ENCODE peak calls at places on chromosomes 12 and 14, in ten cellular contexts. One of them, this sample, is unnamed.

GRCh38 chr12:109718390-109718789 is 4.8 kb downstream of the FAM222A start:
- DNase-seq in brain microvascular endothelial cell: no peak
- DNase-seq in IMR-90: no peak
- DNase-seq in fibroblast of lung: no peak
- DNase-seq in CD4-positive, CD25-positive, alpha-beta regulatory T cell: no peak
- DNase-seq in lower lobe of right lung: no peak
- DNase-seq in pancreas: no peak
- DNase-seq in cardiac muscle cell: peak
- DNase-seq in CD8-positive, alpha-beta T cell: no peak
- DNase-seq in colonic mucosa: no peak
- DNase-seq in this sample: no peak

GRCh38 chr14:74519316-74520074 is 25.9 kb downstream of the ISCA2 start:
- DNase-seq in brain microvascular endothelial cell: no peak
- DNase-seq in IMR-90: no peak
- DNase-seq in fibroblast of lung: no peak
- DNase-seq in CD4-positive, CD25-positive, alpha-beta regulatory T cell: no peak
- DNase-seq in lower lobe of right lung: peak
- DNase-seq in pancreas: no peak
- DNase-seq in cardiac muscle cell: no peak
- DNase-seq in CD8-positive, alpha-beta T cell: no peak
- DNase-seq in colonic mucosa: no peak
- DNase-seq in this sample: peak

GRCh38 chr12:6960291-6961277 is 9.4 kb downstream of the PTPN6 start:
- DNase-seq in brain microvascular endothelial cell: peak
- DNase-seq in IMR-90: peak
- DNase-seq in fibroblast of lung: peak
- DNase-seq in CD4-positive, CD25-positive, alpha-beta regulatory T cell: no peak
- DNase-seq in lower lobe of right lung: no peak
- DNase-seq in pancreas: no peak
- DNase-seq in cardiac muscle cell: no peak
- DNase-seq in CD8-positive, alpha-beta T cell: no peak
- DNase-seq in colonic mucosa: peak
- DNase-seq in this sample: peak

GRCh38 chr12:113065126-113066007 is 8.8 kb downstream of the DTX1 start:
- DNase-seq in brain microvascular endothelial cell: no peak
- DNase-seq in IMR-90: no peak
- DNase-seq in fibroblast of lung: no peak
- DNase-seq in CD4-positive, CD25-positive, alpha-beta regulatory T cell: no peak
- DNase-seq in lower lobe of right lung: no peak
- DNase-seq in pancreas: no peak
- DNase-seq in cardiac muscle cell: peak
- DNase-seq in CD8-positive, alpha-beta T cell: no peak
- DNase-seq in colonic mucosa: no peak
- DNase-seq in this sample: peak

GRCh38 chr12:99598785-99599184 is 48.8 kb upstream of the GARIN6 start:
- DNase-seq in brain microvascular endothelial cell: no peak
- DNase-seq in IMR-90: no peak
- DNase-seq in fibroblast of lung: no peak
- DNase-seq in CD4-positive, CD25-positive, alpha-beta regulatory T cell: no peak
- DNase-seq in lower lobe of right lung: no peak
- DNase-seq in pancreas: no peak
- DNase-seq in cardiac muscle cell: no peak
- DNase-seq in CD8-positive, alpha-beta T cell: no peak
- DNase-seq in colonic mucosa: no peak
- DNase-seq in this sample: no peak

GRCh38 chr12:52279683-52280318 is 5.4 kb downstream of the KRT86 start:
- DNase-seq in brain microvascular endothelial cell: no peak
- DNase-seq in IMR-90: peak
- DNase-seq in fibroblast of lung: no peak
- DNase-seq in CD4-positive, CD25-positive, alpha-beta regulatory T cell: no peak
- DNase-seq in lower lobe of right lung: no peak
- DNase-seq in pancreas: no peak
- DNase-seq in cardiac muscle cell: no peak
- DNase-seq in CD8-positive, alpha-beta T cell: no peak
- DNase-seq in colonic mucosa: no peak
- DNase-seq in this sample: no peak

GRCh38 chr12:47742253-47742825 is 16.3 kb downstream of the RAPGEF3 start:
- DNase-seq in brain microvascular endothelial cell: no peak
- DNase-seq in IMR-90: no peak
- DNase-seq in fibroblast of lung: peak
- DNase-seq in CD4-positive, CD25-positive, alpha-beta regulatory T cell: peak
- DNase-seq in lower lobe of right lung: peak
- DNase-seq in pancreas: no peak
- DNase-seq in cardiac muscle cell: no peak
- DNase-seq in CD8-positive, alpha-beta T cell: peak
- DNase-seq in colonic mucosa: peak
- DNase-seq in this sample: peak

GRCh38 chr12:16346931-16347330 is 514 bp upstream of the MGST1 start:
- DNase-seq in brain microvascular endothelial cell: no peak
- DNase-seq in IMR-90: no peak
- DNase-seq in fibroblast of lung: no peak
- DNase-seq in CD4-positive, CD25-positive, alpha-beta regulatory T cell: no peak
- DNase-seq in lower lobe of right lung: no peak
- DNase-seq in pancreas: no peak
- DNase-seq in cardiac muscle cell: no peak
- DNase-seq in CD8-positive, alpha-beta T cell: no peak
- DNase-seq in colonic mucosa: peak
- DNase-seq in this sample: no peak

GRCh38 chr14:32682219-32682618 is 256.5 kb upstream of the NPAS3 start:
- DNase-seq in brain microvascular endothelial cell: no peak
- DNase-seq in IMR-90: no peak
- DNase-seq in fibroblast of lung: no peak
- DNase-seq in CD4-positive, CD25-positive, alpha-beta regulatory T cell: no peak
- DNase-seq in lower lobe of right lung: no peak
- DNase-seq in pancreas: no peak
- DNase-seq in cardiac muscle cell: no peak
- DNase-seq in CD8-positive, alpha-beta T cell: no peak
- DNase-seq in colonic mucosa: no peak
- DNase-seq in this sample: no peak

GRCh38 chr12:29316772-29317171 is 64.2 kb downstream of the ERGIC2 start:
- DNase-seq in brain microvascular endothelial cell: peak
- DNase-seq in IMR-90: peak
- DNase-seq in fibroblast of lung: no peak
- DNase-seq in CD4-positive, CD25-positive, alpha-beta regulatory T cell: no peak
- DNase-seq in lower lobe of right lung: no peak
- DNase-seq in pancreas: no peak
- DNase-seq in cardiac muscle cell: peak
- DNase-seq in CD8-positive, alpha-beta T cell: no peak
- DNase-seq in colonic mucosa: no peak
- DNase-seq in this sample: no peak

GRCh38 chr12:62724947-62725447 is 210.0 kb downstream of the PPM1H start:
- DNase-seq in brain microvascular endothelial cell: peak
- DNase-seq in IMR-90: peak
- DNase-seq in fibroblast of lung: peak
- DNase-seq in CD4-positive, CD25-positive, alpha-beta regulatory T cell: no peak
- DNase-seq in lower lobe of right lung: no peak
- DNase-seq in pancreas: peak
- DNase-seq in cardiac muscle cell: peak
- DNase-seq in CD8-positive, alpha-beta T cell: no peak
- DNase-seq in colonic mucosa: peak
- DNase-seq in this sample: no peak

GRCh38 chr14:55136241-55136640 is 7.2 kb downstream of the LGALS3 start:
- DNase-seq in brain microvascular endothelial cell: peak
- DNase-seq in IMR-90: peak
- DNase-seq in fibroblast of lung: peak
- DNase-seq in CD4-positive, CD25-positive, alpha-beta regulatory T cell: no peak
- DNase-seq in lower lobe of right lung: no peak
- DNase-seq in pancreas: no peak
- DNase-seq in cardiac muscle cell: no peak
- DNase-seq in CD8-positive, alpha-beta T cell: no peak
- DNase-seq in colonic mucosa: no peak
- DNase-seq in this sample: no peak

GRCh38 chr14:55138091-55138490 is 9.0 kb downstream of the LGALS3 start:
- DNase-seq in brain microvascular endothelial cell: no peak
- DNase-seq in IMR-90: no peak
- DNase-seq in fibroblast of lung: no peak
- DNase-seq in CD4-positive, CD25-positive, alpha-beta regulatory T cell: no peak
- DNase-seq in lower lobe of right lung: no peak
- DNase-seq in pancreas: no peak
- DNase-seq in cardiac muscle cell: no peak
- DNase-seq in CD8-positive, alpha-beta T cell: no peak
- DNase-seq in colonic mucosa: no peak
- DNase-seq in this sample: no peak

GRCh38 chr14:55139696-55140509 is 10.9 kb downstream of the LGALS3 start:
- DNase-seq in brain microvascular endothelial cell: no peak
- DNase-seq in IMR-90: no peak
- DNase-seq in fibroblast of lung: no peak
- DNase-seq in CD4-positive, CD25-positive, alpha-beta regulatory T cell: no peak
- DNase-seq in lower lobe of right lung: no peak
- DNase-seq in pancreas: peak
- DNase-seq in cardiac muscle cell: no peak
- DNase-seq in CD8-positive, alpha-beta T cell: no peak
- DNase-seq in colonic mucosa: no peak
- DNase-seq in this sample: no peak

GRCh38 chr14:55139152-55139551 is 10.1 kb downstream of the LGALS3 start:
- DNase-seq in brain microvascular endothelial cell: no peak
- DNase-seq in IMR-90: no peak
- DNase-seq in fibroblast of lung: no peak
- DNase-seq in CD4-positive, CD25-positive, alpha-beta regulatory T cell: no peak
- DNase-seq in lower lobe of right lung: no peak
- DNase-seq in pancreas: no peak
- DNase-seq in cardiac muscle cell: no peak
- DNase-seq in CD8-positive, alpha-beta T cell: no peak
- DNase-seq in colonic mucosa: no peak
- DNase-seq in this sample: no peak

GRCh38 chr14:55136868-55137785 is 8.1 kb downstream of the LGALS3 start:
- DNase-seq in brain microvascular endothelial cell: peak
- DNase-seq in IMR-90: peak
- DNase-seq in fibroblast of lung: peak
- DNase-seq in CD4-positive, CD25-positive, alpha-beta regulatory T cell: no peak
- DNase-seq in lower lobe of right lung: no peak
- DNase-seq in pancreas: peak
- DNase-seq in cardiac muscle cell: no peak
- DNase-seq in CD8-positive, alpha-beta T cell: no peak
- DNase-seq in colonic mucosa: peak
- DNase-seq in this sample: no peak
- H3K4me3 ChIP-seq in brain microvascular endothelial cell: no peak
- H3K4me3 ChIP-seq in IMR-90: no peak
- H3K4me3 ChIP-seq in fibroblast of lung: peak
- H3K4me3 ChIP-seq in CD4-positive, CD25-positive, alpha-beta regulatory T cell: no peak
- H3K4me3 ChIP-seq in lower lobe of right lung: peak
- H3K4me3 ChIP-seq in pancreas: no peak
- H3K4me3 ChIP-seq in cardiac muscle cell: no peak
- H3K4me3 ChIP-seq in CD8-positive, alpha-beta T cell: no peak
- H3K4me3 ChIP-seq in colonic mucosa: no peak
- H3K4me3 ChIP-seq in this sample: peak

GRCh38 chr12:19574606-19575005 is 135.3 kb downstream of the AEBP2 start:
- DNase-seq in brain microvascular endothelial cell: no peak
- DNase-seq in IMR-90: peak
- DNase-seq in fibroblast of lung: no peak
- DNase-seq in CD4-positive, CD25-positive, alpha-beta regulatory T cell: no peak
- DNase-seq in lower lobe of right lung: no peak
- DNase-seq in pancreas: no peak
- DNase-seq in cardiac muscle cell: no peak
- DNase-seq in CD8-positive, alpha-beta T cell: no peak
- DNase-seq in colonic mucosa: no peak
- DNase-seq in this sample: no peak
- H3K27ac ChIP-seq in brain microvascular endothelial cell: no peak
- H3K27ac ChIP-seq in IMR-90: peak
- H3K27ac ChIP-seq in fibroblast of lung: no peak
- H3K27ac ChIP-seq in CD4-positive, CD25-positive, alpha-beta regulatory T cell: no peak
- H3K27ac ChIP-seq in lower lobe of right lung: peak
- H3K27ac ChIP-seq in pancreas: no peak
- H3K27ac ChIP-seq in cardiac muscle cell: no peak
- H3K27ac ChIP-seq in CD8-positive, alpha-beta T cell: no peak
- H3K27ac ChIP-seq in colonic mucosa: no peak
- H3K27ac ChIP-seq in this sample: peak

GRCh38 chr14:75979641-75980422 is 2.0 kb downstream of the TGFB3 start:
- DNase-seq in brain microvascular endothelial cell: no peak
- DNase-seq in IMR-90: no peak
- DNase-seq in fibroblast of lung: no peak
- DNase-seq in CD4-positive, CD25-positive, alpha-beta regulatory T cell: no peak
- DNase-seq in lower lobe of right lung: no peak
- DNase-seq in pancreas: no peak
- DNase-seq in cardiac muscle cell: no peak
- DNase-seq in CD8-positive, alpha-beta T cell: no peak
- DNase-seq in colonic mucosa: no peak
- DNase-seq in this sample: no peak
- H3K4me3 ChIP-seq in brain microvascular endothelial cell: no peak
- H3K4me3 ChIP-seq in IMR-90: no peak
- H3K4me3 ChIP-seq in fibroblast of lung: peak
- H3K4me3 ChIP-seq in CD4-positive, CD25-positive, alpha-beta regulatory T cell: no peak
- H3K4me3 ChIP-seq in lower lobe of right lung: peak
- H3K4me3 ChIP-seq in pancreas: no peak
- H3K4me3 ChIP-seq in cardiac muscle cell: no peak
- H3K4me3 ChIP-seq in CD8-positive, alpha-beta T cell: no peak
- H3K4me3 ChIP-seq in colonic mucosa: no peak
- H3K4me3 ChIP-seq in this sample: peak

GRCh38 chr12:33892425-33892824 is 129.9 kb upstream of the ALG10 start:
- DNase-seq in brain microvascular endothelial cell: no peak
- DNase-seq in IMR-90: no peak
- DNase-seq in fibroblast of lung: no peak
- DNase-seq in CD4-positive, CD25-positive, alpha-beta regulatory T cell: no peak
- DNase-seq in lower lobe of right lung: no peak
- DNase-seq in pancreas: no peak
- DNase-seq in cardiac muscle cell: no peak
- DNase-seq in CD8-positive, alpha-beta T cell: no peak
- DNase-seq in colonic mucosa: no peak
- DNase-seq in this sample: no peak
- H3K27ac ChIP-seq in brain microvascular endothelial cell: no peak
- H3K27ac ChIP-seq in IMR-90: no peak
- H3K27ac ChIP-seq in fibroblast of lung: no peak
- H3K27ac ChIP-seq in CD4-positive, CD25-positive, alpha-beta regulatory T cell: no peak
- H3K27ac ChIP-seq in lower lobe of right lung: no peak
- H3K27ac ChIP-seq in pancreas: no peak
- H3K27ac ChIP-seq in cardiac muscle cell: no peak
- H3K27ac ChIP-seq in CD8-positive, alpha-beta T cell: no peak
- H3K27ac ChIP-seq in colonic mucosa: no peak
- H3K27ac ChIP-seq in this sample: no peak

DNA sequence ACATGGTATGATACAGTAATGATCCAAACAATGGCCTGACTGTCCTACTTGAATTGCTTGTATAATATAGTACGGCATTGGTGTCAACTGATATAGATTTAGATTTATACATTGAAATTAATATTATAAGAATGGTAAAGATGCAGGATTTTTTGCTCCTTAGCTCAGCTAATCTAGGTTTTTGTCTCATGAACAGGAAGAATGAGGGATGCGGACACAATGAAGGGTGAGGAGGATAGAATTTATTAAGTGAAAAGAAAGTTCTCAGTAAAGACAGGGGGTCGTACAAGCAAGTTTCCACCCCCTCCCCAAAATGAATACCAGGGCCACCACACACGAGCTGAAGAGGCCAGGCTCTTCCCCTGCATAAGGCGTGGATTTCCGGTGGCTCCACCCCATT is 96.1 kb downstream of the KCNA5 start:
- DNase-seq in brain microvascular endothelial cell: no peak
- DNase-seq in IMR-90: no peak
- DNase-seq in fibroblast of lung: no peak
- DNase-seq in CD4-positive, CD25-positive, alpha-beta regulatory T cell: no peak
- DNase-seq in lower lobe of right lung: no peak
- DNase-seq in pancreas: no peak
- DNase-seq in cardiac muscle cell: no peak
- DNase-seq in CD8-positive, alpha-beta T cell: no peak
- DNase-seq in colonic mucosa: no peak
- DNase-seq in this sample: no peak
- H3K4me3 ChIP-seq in brain microvascular endothelial cell: no peak
- H3K4me3 ChIP-seq in IMR-90: no peak
- H3K4me3 ChIP-seq in fibroblast of lung: no peak
- H3K4me3 ChIP-seq in CD4-positive, CD25-positive, alpha-beta regulatory T cell: no peak
- H3K4me3 ChIP-seq in lower lobe of right lung: no peak
- H3K4me3 ChIP-seq in pancreas: no peak
- H3K4me3 ChIP-seq in cardiac muscle cell: no peak
- H3K4me3 ChIP-seq in CD8-positive, alpha-beta T cell: no peak
- H3K4me3 ChIP-seq in colonic mucosa: no peak
- H3K4me3 ChIP-seq in this sample: no peak

GRCh38 chr14:35341454-35342159 is 49.4 kb downstream of the PSMA6 start:
- DNase-seq in brain microvascular endothelial cell: no peak
- DNase-seq in IMR-90: peak
- DNase-seq in fibroblast of lung: peak
- DNase-seq in CD4-positive, CD25-positive, alpha-beta regulatory T cell: no peak
- DNase-seq in lower lobe of right lung: peak
- DNase-seq in pancreas: peak
- DNase-seq in cardiac muscle cell: peak
- DNase-seq in CD8-positive, alpha-beta T cell: peak
- DNase-seq in colonic mucosa: peak
- DNase-seq in this sample: peak
- H3K27ac ChIP-seq in brain microvascular endothelial cell: no peak
- H3K27ac ChIP-seq in IMR-90: peak
- H3K27ac ChIP-seq in fibroblast of lung: peak
- H3K27ac ChIP-seq in CD4-positive, CD25-positive, alpha-beta regulatory T cell: no peak
- H3K27ac ChIP-seq in lower lobe of right lung: peak
- H3K27ac ChIP-seq in pancreas: peak
- H3K27ac ChIP-seq in cardiac muscle cell: peak
- H3K27ac ChIP-seq in CD8-positive, alpha-beta T cell: no peak
- H3K27ac ChIP-seq in colonic mucosa: peak
- H3K27ac ChIP-seq in this sample: peak

This sample was measured in upper lobe of right lung.